ENCODE peak calls at places on chromosomes 13 and 19, in seven cellular contexts. U, B, G, E, H, L and Z are unnamed samples.

GRCh38 chr13:29576581-29576980 is 18.9 kb downstream of the SLC7A1 start:
- DNase-seq in U (no peak), H (no peak), L (no peak), B (no peak), E (no peak), G (no peak), Z (no peak)

GRCh38 chr13:84400711-84401110 is 518.4 kb upstream of the SLITRK1 start:
- DNase-seq in L (no peak), E (peak), B (no peak), G (no peak), H (no peak), U (no peak), Z (peak)

GRCh38 chr13:89279374-89279773 is 1608.2 kb downstream of the SLITRK5 start:
- DNase-seq in L (no peak), U (no peak), B (no peak), E (no peak), G (no peak), H (no peak), Z (no peak)

GRCh38 chr19:55683449-55684261 is 8.6 kb downstream of the EPN1 start:
- DNase-seq in L (no peak), E (no peak), G (no peak), H (no peak), U (no peak), B (peak), Z (no peak)

GRCh38 chr13:78742659-78743058 is 83.7 kb upstream of the OBI1 start:
- DNase-seq in L (peak), E (no peak), G (no peak), B (no peak), H (no peak), U (peak), Z (no peak)

GRCh38 chr13:31896427-31896826 is 135.1 kb upstream of the FRY start:
- DNase-seq in B (no peak), H (peak), L (peak), U (no peak), G (no peak), E (peak), Z (peak)

GRCh38 chr19:18668252-18668631 is 15.2 kb upstream of the CRTC1 start:
- DNase-seq in U (no peak), E (no peak), L (no peak), B (no peak), G (no peak), H (no peak), Z (no peak)

GRCh38 chr13:92592757-92593156 is 633.9 kb upstream of the GPC6 start:
- DNase-seq in E (no peak), U (no peak), L (no peak), H (no peak), B (no peak), G (no peak), Z (no peak)

GRCh38 chr19:50720921-50721291 is 1.3 kb upstream of the SHANK1 start:
- DNase-seq in E (peak), L (peak), U (no peak), G (no peak), B (no peak), H (no peak), Z (peak)

GRCh38 chr19:633786-634639 is 676 bp upstream of the POLRMT start:
- DNase-seq in E (peak), L (peak), H (peak), B (no peak), G (no peak), U (no peak), Z (no peak)

GRCh38 chr13:30766957-30767603 is 31.7 kb downstream of the ALOX5AP start:
- DNase-seq in B (no peak), L (no peak), U (no peak), G (no peak), E (no peak), H (no peak), Z (no peak)

GRCh38 chr19:43519436-43520088 is 7.4 kb downstream of the ETHE1 start:
- DNase-seq in G (peak), H (peak), U (peak), E (peak), L (peak), B (peak), Z (peak)

GRCh38 chr13:20945952-20946383 is 43.4 kb upstream of the XPO4 start:
- DNase-seq in L (peak), B (peak), E (no peak), G (no peak), H (no peak), U (peak), Z (no peak)

GRCh38 chr13:32298695-32299094 is 16.5 kb downstream of the ZAR1L start:
- DNase-seq in H (no peak), B (no peak), G (no peak), E (no peak), L (no peak), U (no peak), Z (no peak)

GRCh38 chr13:60617863-60618733 is 221.1 kb downstream of the TDRD3 start:
- DNase-seq in E (peak), B (no peak), G (no peak), L (peak), U (peak), H (no peak), Z (no peak)

GRCh38 chr13:60584976-60585375 is 188.0 kb downstream of the TDRD3 start:
- DNase-seq in L (peak), G (no peak), E (no peak), B (no peak), U (peak), H (no peak), Z (no peak)

GRCh38 chr19:58084596-58085347 is 13.3 kb downstream of the ZSCAN18 start:
- DNase-seq in L (no peak), B (no peak), H (no peak), E (no peak), G (no peak), U (no peak), Z (no peak)

GRCh38 chr13:106986687-106987434 is 418.9 kb upstream of the ARGLU1 start:
- DNase-seq in B (no peak), L (no peak), U (no peak), E (no peak), G (no peak), H (no peak), Z (no peak)

GRCh38 chr13:22194106-22194810 is 523.4 kb downstream of the FGF9 start:
- DNase-seq in H (no peak), B (no peak), U (no peak), E (no peak), L (no peak), G (no peak), Z (no peak)

DNA sequence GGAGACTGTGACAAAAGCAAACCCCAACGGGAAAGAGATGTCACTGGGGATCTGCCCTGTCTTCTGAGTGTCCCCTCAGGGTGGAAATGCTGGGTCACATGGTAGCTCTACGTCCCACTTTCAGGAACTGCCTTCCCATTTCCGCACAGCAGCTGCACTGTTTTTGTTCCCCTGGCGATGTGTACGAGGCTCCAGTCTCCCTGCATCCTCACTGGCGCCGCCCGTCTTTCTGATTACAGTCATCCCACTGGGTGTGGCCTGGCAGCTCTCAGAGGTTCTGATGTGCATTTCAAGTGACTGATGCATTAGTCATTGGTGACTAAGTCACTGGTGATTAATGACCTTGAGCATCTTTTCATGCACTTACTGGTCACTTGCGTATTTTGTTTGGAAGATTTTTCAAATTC is 21.2 kb downstream of the PCID2 start:
- DNase-seq in E (peak), U (no peak), L (no peak), B (peak), G (no peak), H (no peak), Z (peak)
- H3K9ac ChIP-seq in E (peak), U (no peak), L (no peak), B (no peak), G (no peak), H (no peak), Z (peak)

GRCh38 chr19:13094285-13094595 is 8.4 kb downstream of the LYL1 start:
- DNase-seq in E (no peak), G (no peak), B (no peak), L (no peak), H (no peak), U (no peak), Z (no peak)

GRCh38 chr19:13093407-13094284 is 9.0 kb downstream of the LYL1 start:
- DNase-seq in E (peak), G (peak), U (peak), B (peak), H (peak), L (peak), Z (peak)

GRCh38 chr19:13092206-13092605 is 10.5 kb downstream of the LYL1 start:
- DNase-seq in G (no peak), U (no peak), E (no peak), B (no peak), L (no peak), H (no peak), Z (no peak)

GRCh38 chr19:13091400-13092161 is 11.1 kb downstream of the LYL1 start:
- DNase-seq in G (no peak), U (peak), H (no peak), E (peak), B (no peak), L (peak), Z (no peak)

GRCh38 chr19:13092608-13093260 is 9.9 kb downstream of the LYL1 start:
- DNase-seq in E (peak), G (no peak), B (no peak), H (no peak), U (no peak), L (no peak), Z (no peak)
- H3K9ac ChIP-seq in E (no peak), G (no peak), B (no peak), H (no peak), U (no peak), L (no peak), Z (no peak)

GRCh38 chr13:26602783-26603182 is 45.3 kb downstream of the WASF3 start:
- DNase-seq in B (no peak), H (no peak), U (no peak), G (no peak), E (no peak), L (no peak), Z (no peak)

GRCh38 chr13:26601669-26602068 is 44.2 kb downstream of the WASF3 start:
- DNase-seq in L (no peak), B (no peak), E (peak), H (peak), G (no peak), U (no peak), Z (peak)

GRCh38 chr13:26600345-26600761 is 42.9 kb downstream of the WASF3 start:
- DNase-seq in E (peak), L (no peak), H (no peak), G (no peak), U (no peak), B (no peak), Z (no peak)

GRCh38 chr13:26599403-26599802 is 41.9 kb downstream of the WASF3 start:
- DNase-seq in E (no peak), H (no peak), U (no peak), G (no peak), B (no peak), L (no peak), Z (no peak)

DNA sequence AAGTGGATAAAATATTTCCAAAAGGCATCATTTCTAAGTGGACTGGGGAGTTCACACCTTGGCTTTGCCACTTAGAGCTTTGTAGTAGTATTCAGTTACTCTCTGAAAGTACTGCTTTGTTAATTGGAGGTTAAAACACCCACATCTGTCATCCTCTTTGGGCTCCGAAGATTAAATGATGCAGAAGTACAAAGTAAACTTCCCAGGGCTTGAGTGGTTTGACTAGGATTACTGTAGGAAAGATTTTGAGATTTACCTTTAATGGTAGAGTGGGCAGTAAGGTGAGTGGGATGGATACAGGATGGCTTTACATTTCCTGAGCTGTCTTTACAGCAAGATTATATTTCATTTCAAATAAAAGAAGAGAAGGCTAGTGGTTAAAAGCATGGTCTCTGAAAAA is 42.4 kb downstream of the WASF3 start:
- DNase-seq in H (no peak), G (no peak), B (no peak), E (no peak), U (no peak), L (no peak), Z (no peak)
- H3K9ac ChIP-seq in H (no peak), G (no peak), B (no peak), E (no peak), U (no peak), L (no peak), Z (no peak)

DNA sequence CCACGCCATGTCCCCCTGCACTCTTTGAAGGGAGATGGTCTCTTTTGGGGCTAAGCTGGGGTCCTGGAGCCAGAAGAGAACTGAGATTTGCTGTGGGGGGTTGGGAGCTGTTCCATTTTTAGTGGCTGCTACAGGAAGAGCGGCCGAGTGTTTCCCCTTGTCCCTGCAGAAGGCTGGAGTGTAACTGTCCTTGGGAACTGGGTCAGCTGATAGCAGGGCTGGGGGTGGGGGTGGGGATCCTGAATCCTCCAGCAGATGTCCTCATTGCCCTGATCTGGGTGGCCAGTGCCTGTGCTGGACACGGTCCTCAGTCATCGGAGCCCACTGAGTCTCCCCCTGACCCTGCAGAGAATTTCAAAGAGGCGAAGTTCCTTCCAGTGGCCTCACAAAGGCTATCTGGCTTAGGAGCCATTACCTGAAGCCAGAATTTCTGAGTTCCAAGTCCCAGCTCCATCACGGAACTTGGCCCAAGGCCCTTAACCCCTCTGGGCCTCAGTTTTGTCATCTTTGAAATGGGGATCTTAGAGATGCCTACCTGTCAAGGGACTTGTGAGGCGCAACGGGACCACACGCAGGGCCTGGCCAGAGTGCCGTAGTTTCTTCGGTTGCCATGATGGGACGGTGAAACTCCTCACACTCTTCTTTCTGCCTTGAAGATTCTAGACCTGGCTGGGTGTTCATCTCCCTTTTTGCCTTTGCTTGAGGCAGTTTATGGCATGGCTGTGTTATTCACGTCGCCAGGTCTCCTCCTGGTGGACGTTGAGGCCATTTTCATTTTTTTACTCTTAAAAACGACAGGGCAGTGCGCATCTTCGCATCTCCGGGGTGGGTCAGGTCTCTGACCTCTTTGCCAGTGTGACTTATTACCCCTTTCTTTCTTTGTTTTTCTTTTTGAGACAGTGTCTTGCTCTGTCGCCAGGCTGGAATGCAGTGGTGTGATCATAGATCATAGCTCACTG is 51.9 kb downstream of the DNM2 start:
- DNase-seq in B (no peak), G (no peak), E (peak), H (no peak), U (no peak), L (peak), Z (no peak)
- H3K9ac ChIP-seq in B (peak), G (peak), E (no peak), H (no peak), U (no peak), L (no peak), Z (no peak)

GRCh38 chr19:17078038-17078919 is 2.7 kb downstream of the MYO9B start:
- DNase-seq in U (no peak), B (no peak), H (no peak), G (no peak), E (no peak), L (no peak), Z (peak)

GRCh38 chr19:17079710-17080440 is 4.3 kb downstream of the MYO9B start:
- DNase-seq in L (peak), U (no peak), G (peak), E (peak), H (peak), B (peak), Z (peak)

GRCh38 chr19:17077447-17078028 is 2.0 kb downstream of the MYO9B start:
- DNase-seq in L (no peak), H (no peak), E (no peak), B (no peak), U (no peak), G (no peak), Z (peak)

GRCh38 chr19:17080441-17080803 is 4.8 kb downstream of the MYO9B start:
- DNase-seq in B (no peak), G (no peak), U (no peak), L (no peak), H (no peak), E (no peak), Z (no peak)

GRCh38 chr19:17078920-17079709 is 3.5 kb downstream of the MYO9B start:
- DNase-seq in E (peak), L (peak), B (no peak), H (no peak), G (no peak), U (no peak), Z (peak)
- H3K9ac ChIP-seq in E (peak), L (no peak), B (peak), H (peak), G (no peak), U (no peak), Z (peak)

GRCh38 chr19:53157601-53158000 is 1.3 kb downstream of the ZNF347 start:
- DNase-seq in B (no peak), U (peak), H (no peak), E (peak), L (peak), G (peak), Z (peak)
- H3K9ac ChIP-seq in B (no peak), U (peak), H (no peak), E (peak), L (peak), G (peak), Z (no peak)

GRCh38 chr13:35855531-35856019 is 275.6 kb downstream of the DCLK1 start:
- DNase-seq in L (peak), H (no peak), E (no peak), U (peak), B (no peak), G (peak), Z (peak)

GRCh38 chr13:35857769-35858168 is 273.4 kb downstream of the DCLK1 start:
- DNase-seq in B (no peak), E (peak), U (peak), L (peak), H (no peak), G (peak), Z (no peak)

GRCh38 chr13:35854286-35854685 is 276.9 kb downstream of the DCLK1 start:
- DNase-seq in U (no peak), B (no peak), L (no peak), G (no peak), E (no peak), H (no peak), Z (no peak)

GRCh38 chr13:35856721-35857346 is 274.3 kb downstream of the DCLK1 start:
- DNase-seq in H (no peak), L (no peak), U (no peak), E (no peak), G (no peak), B (no peak), Z (no peak)

DNA sequence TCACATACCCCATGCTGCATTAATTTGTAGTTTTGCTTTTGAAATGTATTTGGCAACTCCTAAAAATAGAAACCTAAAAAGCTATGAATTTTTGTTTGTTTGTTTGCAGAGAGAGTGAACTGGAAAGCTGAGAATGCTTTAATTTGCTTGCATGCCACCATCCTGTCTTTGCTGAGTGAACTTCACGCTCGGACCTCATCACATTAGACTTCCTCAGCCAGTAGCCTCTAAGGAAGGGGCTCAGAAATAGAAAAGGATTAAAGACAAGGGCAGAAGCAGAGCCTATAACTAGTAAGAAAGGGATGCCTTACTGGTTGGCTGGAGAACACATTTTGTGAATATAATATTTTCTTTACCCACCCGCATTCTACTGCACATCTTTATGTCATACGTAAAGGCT is 275.1 kb downstream of the DCLK1 start:
- DNase-seq in E (no peak), U (no peak), H (no peak), G (no peak), L (no peak), B (no peak), Z (no peak)
- H3K9ac ChIP-seq in E (no peak), U (peak), H (no peak), G (no peak), L (no peak), B (no peak), Z (no peak)